ENCODE peak calls at places on chromosome 15, in ten cellular contexts. Z, H, M, Y, B, Q, U, O, W and C are unnamed samples.

GRCh38 chr15:78179286-78179840 is 30.2 kb downstream of the IDH3A start:
- DNase-seq in W (no peak), U (no peak), M (no peak), Y (no peak), B (no peak), H (no peak), Z (no peak), O (no peak), Q (no peak), C (no peak)

GRCh38 chr15:52008698-52009434 is 10.2 kb upstream of the MAPK6 start:
- DNase-seq in Y (no peak), U (no peak), B (no peak), Z (no peak), H (peak; percentile 61), W (no peak), Q (no peak), M (no peak), O (no peak), C (peak; percentile 11)

GRCh38 chr15:65644282-65644681 is 22.5 kb downstream of the SLC24A1 start:
- DNase-seq in H (no peak), Z (no peak), W (no peak), Y (no peak), M (no peak), O (no peak), U (no peak), Q (no peak), B (no peak), C (no peak)

GRCh38 chr15:66580643-66581042 is 14.8 kb upstream of the LCTL start:
- DNase-seq in Q (peak; percentile 13), O (no peak), W (no peak), B (no peak), H (no peak), Y (no peak), U (peak; percentile 34), M (no peak), Z (peak; percentile 75), C (no peak)

GRCh38 chr15:49877117-49877860 is 241.7 kb downstream of the ATP8B4 start:
- DNase-seq in M (peak; percentile 11), O (peak; percentile 65), W (no peak), H (no peak), Q (no peak), Z (peak; percentile 94), Y (no peak), U (peak; percentile 60), B (no peak), C (no peak)

GRCh38 chr15:78749831-78750230 is 61.4 kb downstream of the ADAMTS7 start:
- DNase-seq in W (no peak), M (no peak), B (no peak), Q (no peak), Z (no peak), H (no peak), U (no peak), O (no peak), Y (no peak), C (no peak)

GRCh38 chr15:64251121-64251520 is 88.3 kb upstream of the PPIB start:
- DNase-seq in W (peak; percentile 37), H (no peak), M (no peak), U (peak; percentile 71), Y (no peak), Q (no peak), Z (no peak), B (no peak), O (no peak), C (no peak)

GRCh38 chr15:34122771-34123183 is 20.9 kb downstream of the PGBD4 start:
- DNase-seq in Q (peak; percentile 66), Z (peak; percentile 81), B (no peak), Y (no peak), M (no peak), W (no peak), O (peak; percentile 70), H (no peak), U (peak; percentile 97), C (no peak)

GRCh38 chr15:87219650-87220615 is 1036.6 kb downstream of the NTRK3 start:
- DNase-seq in Y (no peak), B (no peak), U (no peak), Q (no peak), M (no peak), W (no peak), H (no peak), O (no peak), Z (no peak), C (no peak)

GRCh38 chr15:51494411-51495314 is 127.9 kb downstream of the DMXL2 start:
- DNase-seq in H (no peak), O (no peak), Q (no peak), U (peak; percentile 86), B (no peak), Z (peak; percentile 33), Y (no peak), M (no peak), W (no peak), C (no peak)

GRCh38 chr15:68488966-68489365 is 57.0 kb upstream of the ITGA11 start:
- DNase-seq in Q (no peak), Z (no peak), B (no peak), M (no peak), Y (no peak), O (no peak), H (no peak), W (no peak), U (no peak), C (no peak)

GRCh38 chr15:68821190-68821897 is 649 bp upstream of the ANP32A start:
- DNase-seq in B (no peak), Z (no peak), M (no peak), O (no peak), H (peak; percentile 18), Y (no peak), U (no peak), Q (no peak), W (peak; percentile 50), C (no peak)

GRCh38 chr15:84921121-84921520 is 36.7 kb downstream of the SLC28A1 start:
- DNase-seq in H (no peak), B (no peak), W (no peak), Z (no peak), Q (no peak), Y (no peak), U (peak; percentile 9), M (no peak), O (no peak), C (no peak)

GRCh38 chr15:85313339-85313738 is 67.1 kb upstream of the AKAP13 start:
- DNase-seq in U (peak; percentile 54), W (no peak), O (no peak), M (no peak), Z (no peak), Y (no peak), H (no peak), Q (no peak), B (no peak), C (no peak)

GRCh38 chr15:32956006-32956405 is 238.2 kb downstream of the GREM1 start:
- DNase-seq in H (peak; percentile 77), O (peak; percentile 80), W (no peak), M (peak; percentile 70), Q (peak; percentile 85), Y (no peak), U (peak; percentile 95), B (no peak), Z (peak; percentile 86), C (peak; percentile 15)

DNA sequence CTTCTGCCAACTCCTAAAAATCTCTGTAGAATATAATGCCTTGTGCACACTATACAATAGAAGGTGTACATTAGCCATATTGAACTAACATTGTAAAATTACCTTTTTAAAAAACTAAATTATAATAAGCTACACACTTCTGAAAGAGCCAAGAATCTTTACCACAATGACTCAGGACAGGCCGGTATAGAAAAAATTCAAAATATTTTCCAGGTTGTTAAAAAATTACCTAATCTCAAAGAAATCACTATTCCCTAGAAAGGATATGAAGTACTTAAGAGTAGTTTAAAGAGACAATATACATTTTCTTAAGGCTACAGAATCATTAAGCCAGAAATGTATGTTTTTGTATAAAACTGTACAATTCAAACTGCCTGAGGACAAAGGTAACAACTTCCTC is 48.5 kb downstream of the TJP1 start:
- DNase-seq in Y (no peak), W (no peak), B (no peak), Q (no peak), U (no peak), M (no peak), O (no peak), Z (no peak), H (no peak), C (no peak)
- TF ChIP-seq CTCF in Y (no peak), W (no peak), B (no peak), Q (no peak), U (no peak), M (no peak), O (no peak), Z (no peak), H (no peak), C (no peak)

GRCh38 chr15:31439328-31439727 is 112.7 kb downstream of the KLF13 start:
- DNase-seq in U (no peak), Q (no peak), B (no peak), M (peak; percentile 66), W (peak; percentile 70), O (no peak), Z (no peak), H (peak; percentile 75), Y (no peak), C (peak; percentile 62)
- TF ChIP-seq CTCF in U (no peak), Q (peak; percentile 10), B (peak; percentile 18), M (peak; percentile 82), W (peak; percentile 73), O (peak; percentile 10), Z (no peak), H (peak; percentile 58), Y (peak; percentile 13), C (peak; percentile 38)

DNA sequence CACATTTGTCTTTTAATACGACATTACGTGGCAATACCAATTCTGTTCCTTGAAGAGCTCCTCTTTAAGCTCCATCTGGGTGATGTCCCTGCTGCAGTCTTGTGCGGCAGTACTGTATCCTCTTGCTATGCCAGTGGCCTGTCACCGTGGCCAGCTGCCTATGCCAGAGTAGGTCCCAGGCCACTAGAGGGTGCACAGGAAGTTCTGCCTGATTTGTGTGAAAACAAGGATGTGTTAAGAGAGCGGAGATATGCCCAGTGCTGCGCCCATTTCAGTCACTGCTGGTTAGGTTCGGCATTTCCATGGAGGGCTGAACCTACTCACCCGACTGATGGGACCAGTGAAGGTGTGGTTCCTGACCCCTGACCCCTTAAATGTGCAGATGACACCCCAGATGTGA is 25.2 kb downstream of the NIPA1 start:
- DNase-seq in U (peak; percentile 12), B (peak; percentile 19), Q (no peak), Y (no peak), W (peak; percentile 19), H (peak; percentile 79), Z (peak; percentile 21), O (no peak), M (peak; percentile 72), C (peak; percentile 46)
- TF ChIP-seq CTCF in U (peak; percentile 23), B (peak; percentile 42), Q (no peak), Y (no peak), W (no peak), H (peak; percentile 31), Z (peak; percentile 28), O (peak; percentile 40), M (peak; percentile 65), C (no peak)

DNA sequence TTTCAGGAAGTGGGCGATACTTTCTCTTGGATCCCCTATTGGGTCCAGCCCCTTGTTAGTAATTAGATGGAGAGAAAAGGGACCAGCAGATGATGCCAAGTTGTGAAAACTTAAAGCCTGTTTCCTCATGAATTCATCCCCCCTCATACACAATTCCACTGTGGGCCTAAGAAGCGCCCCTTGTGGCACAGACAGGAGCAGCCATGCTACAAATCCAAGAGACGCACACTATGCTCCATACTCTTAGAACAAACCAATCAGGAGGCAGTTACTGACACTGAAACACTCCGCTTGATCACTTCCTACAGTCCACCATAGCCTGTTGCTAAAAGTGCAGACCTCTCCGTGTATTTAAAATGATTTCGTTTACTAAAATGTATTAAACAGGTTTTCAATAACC is 111.3 kb upstream of the ARRDC4 start:
- DNase-seq in Z (no peak), Q (no peak), U (no peak), Y (no peak), H (peak; percentile 7), W (no peak), B (no peak), O (no peak), M (peak; percentile 50), C (no peak)
- TF ChIP-seq CTCF in Z (no peak), Q (no peak), U (no peak), Y (no peak), H (no peak), W (no peak), B (no peak), O (no peak), M (peak; percentile 51), C (no peak)